ENCODE peak calls at places on chromosomes 16 and 17, in six cellular contexts. L is memory B cell; V is putamen; X is left cardiac atrium; M is activated CD4-positive, alpha-beta T cell treated with anti-CD3 and anti-CD28 coated beads for 1 hour; Q is WTC11. S is an unnamed sample.

GRCh38 chr17:60542066-60542465 is 16.0 kb upstream of the APPBP2 start:
- DNase-seq in L (no peak), V (no peak), X (no peak), M (no peak), Q (no peak), S (no peak)

GRCh38 chr17:72139213-72139612 is 18.4 kb downstream of the SOX9 start:
- DNase-seq in L (no peak), V (no peak), X (no peak), M (no peak), Q (no peak), S (no peak)

GRCh38 chr16:50744911-50745310 is 3.0 kb downstream of the CYLD start:
- DNase-seq in L (no peak), V (no peak), X (no peak), M (no peak), Q (no peak), S (no peak)

GRCh38 chr17:57542518-57542917 is 202.6 kb downstream of the CCDC182 start:
- DNase-seq in L (no peak), V (no peak), X (no peak), M (no peak), Q (no peak), S (no peak)

GRCh38 chr17:60345233-60345632 is 46.7 kb downstream of the USP32 start:
- DNase-seq in L (no peak), V (no peak), X (no peak), M (no peak), Q (no peak), S (no peak)

GRCh38 chr16:50457423-50457822 is 88.6 kb upstream of the BRD7 start:
- DNase-seq in L (no peak), V (no peak), X (no peak), M (no peak), Q (no peak), S (no peak)

GRCh38 chr17:19004601-19005441 is at the start of gene FAM83G:
- DNase-seq in L (peak), V (no peak), X (peak), M (peak), Q (peak), S (peak)

GRCh38 chr17:74431568-74432483 is at the start of gene GPRC5C:
- DNase-seq in L (no peak), V (no peak), X (peak), M (peak), Q (peak), S (peak)

GRCh38 chr16:85333744-85334640 is 221.7 kb upstream of the CIBAR2 start:
- DNase-seq in L (no peak), V (no peak), X (no peak), M (no peak), Q (no peak), S (no peak)

GRCh38 chr16:84518804-84519341 is 14.4 kb upstream of the MEAK7 start:
- DNase-seq in L (no peak), V (no peak), X (no peak), M (peak), Q (no peak), S (no peak)

GRCh38 chr16:14232106-14232890 is 161.2 kb downstream of the MRTFB start:
- DNase-seq in L (no peak), V (no peak), X (no peak), M (no peak), Q (no peak), S (no peak)

GRCh38 chr16:19130852-19131808 is 17.4 kb downstream of the ITPRIPL2 start:
- DNase-seq in L (no peak), V (peak), X (peak), M (no peak), Q (no peak), S (no peak)

GRCh38 chr16:79071424-79071823 is 529.1 kb downstream of the MAF start:
- DNase-seq in L (no peak), V (no peak), X (no peak), M (no peak), Q (no peak), S (no peak)

GRCh38 chr17:37430051-37430591 is 23.4 kb downstream of the TADA2A start:
- DNase-seq in L (no peak), V (peak), X (no peak), M (no peak), Q (no peak), S (no peak)

GRCh38 chr16:81514568-81515258 is 70.1 kb downstream of the CMIP start:
- DNase-seq in L (no peak), V (no peak), X (no peak), M (no peak), Q (no peak), S (no peak)

GRCh38 chr16:67026570-67026969 is 2.4 kb upstream of the CBFB start:
- DNase-seq in L (no peak), V (no peak), X (no peak), M (no peak), Q (no peak), S (no peak)

GRCh38 chr17:74601944-74602572 is 10.0 kb upstream of the CD300LD start:
- DNase-seq in L (peak), V (no peak), X (no peak), M (no peak), Q (peak), S (peak)

GRCh38 chr16:67055712-67056487 is 27.0 kb downstream of the CBFB start:
- DNase-seq in L (no peak), V (no peak), X (no peak), M (no peak), Q (no peak), S (no peak)

GRCh38 chr17:75844530-75845057 is 390 bp upstream of the UNC13D start:
- DNase-seq in L (no peak), V (no peak), X (no peak), M (no peak), Q (no peak), S (no peak)

GRCh38 chr17:49029841-49030240 is 32.7 kb downstream of the IGF2BP1 start:
- DNase-seq in L (no peak), V (no peak), X (no peak), M (no peak), Q (no peak), S (no peak)

GRCh38 chr17:61809816-61810392 is 53.4 kb downstream of the BRIP1 start:
- DNase-seq in L (no peak), V (no peak), X (no peak), M (no peak), Q (no peak), S (no peak)

GRCh38 chr16:73176577-73177013 is 128.7 kb upstream of the ZFHX3 start:
- DNase-seq in L (no peak), V (no peak), X (no peak), M (no peak), Q (no peak), S (peak)

GRCh38 chr16:85227924-85228462 is 115.7 kb upstream of the CIBAR2 start:
- DNase-seq in L (no peak), V (no peak), X (peak), M (no peak), Q (peak), S (peak)

GRCh38 chr16:87806608-87807546 is 41.1 kb upstream of the KLHDC4 start:
- DNase-seq in L (peak), V (peak), X (peak), M (peak), Q (no peak), S (no peak)

GRCh38 chr16:70804153-70804728 is 3.3 kb upstream of the VAC14 start:
- DNase-seq in L (no peak), V (no peak), X (no peak), M (no peak), Q (no peak), S (no peak)

GRCh38 chr16:58661199-58661830 is 23.3 kb downstream of the SLC38A7 start:
- DNase-seq in L (no peak), V (peak), X (peak), M (no peak), Q (peak), S (peak)

GRCh38 chr17:76414334-76415295 is 30.2 kb downstream of the SPHK1 start:
- DNase-seq in L (no peak), V (peak), X (peak), M (no peak), Q (no peak), S (peak)

GRCh38 chr17:78113804-78114785 is 14.5 kb downstream of the TMC6 start:
- DNase-seq in L (no peak), V (no peak), X (peak), M (no peak), Q (no peak), S (no peak)